ENCODE peak calls at places on chromosomes 13 and 19, in six cellular contexts. One of them, this sample, is unnamed.

GRCh38 chr19:1295169-1296012 is 9.7 kb downstream of the EFNA2 start:
- DNase-seq in kidney glomerular epithelial cell: no peak
- DNase-seq in activated naive CD4-positive, alpha-beta T cell treated with anti-CD3 and anti-CD28 coated beads for 36 hours: no peak
- DNase-seq in activated CD4-positive, alpha-beta T cell treated with anti-CD3 and anti-CD28 coated beads, Interleukin-2, amount 10 ng/mL, durations not matched to agents 7 days and 5 days: peak; percentile 32
- DNase-seq in tibial artery: no peak
- DNase-seq in T-helper 2 cell treated with Interferon-gamma antibody and Interleukin-4, amounts not matched to agents 5 μg/mL and 100 μg/mL, for 36 hours: no peak
- DNase-seq in this sample: peak; percentile 65

GRCh38 chr19:4140237-4140711 is 13.2 kb upstream of the CREB3L3 start:
- DNase-seq in kidney glomerular epithelial cell: peak; percentile 20
- DNase-seq in activated naive CD4-positive, alpha-beta T cell treated with anti-CD3 and anti-CD28 coated beads for 36 hours: peak; percentile 29
- DNase-seq in activated CD4-positive, alpha-beta T cell treated with anti-CD3 and anti-CD28 coated beads, Interleukin-2, amount 10 ng/mL, durations not matched to agents 7 days and 5 days: peak; percentile 35
- DNase-seq in tibial artery: no peak
- DNase-seq in T-helper 2 cell treated with Interferon-gamma antibody and Interleukin-4, amounts not matched to agents 5 μg/mL and 100 μg/mL, for 36 hours: no peak
- DNase-seq in this sample: no peak

GRCh38 chr13:107035186-107035585 is 467.2 kb upstream of the ARGLU1 start:
- DNase-seq in kidney glomerular epithelial cell: no peak
- DNase-seq in activated naive CD4-positive, alpha-beta T cell treated with anti-CD3 and anti-CD28 coated beads for 36 hours: no peak
- DNase-seq in activated CD4-positive, alpha-beta T cell treated with anti-CD3 and anti-CD28 coated beads, Interleukin-2, amount 10 ng/mL, durations not matched to agents 7 days and 5 days: no peak
- DNase-seq in tibial artery: no peak
- DNase-seq in T-helper 2 cell treated with Interferon-gamma antibody and Interleukin-4, amounts not matched to agents 5 μg/mL and 100 μg/mL, for 36 hours: no peak
- DNase-seq in this sample: no peak

GRCh38 chr13:90594694-90595093 is 752.8 kb upstream of the MIR17HG start:
- DNase-seq in kidney glomerular epithelial cell: no peak
- DNase-seq in activated naive CD4-positive, alpha-beta T cell treated with anti-CD3 and anti-CD28 coated beads for 36 hours: no peak
- DNase-seq in activated CD4-positive, alpha-beta T cell treated with anti-CD3 and anti-CD28 coated beads, Interleukin-2, amount 10 ng/mL, durations not matched to agents 7 days and 5 days: no peak
- DNase-seq in tibial artery: no peak
- DNase-seq in T-helper 2 cell treated with Interferon-gamma antibody and Interleukin-4, amounts not matched to agents 5 μg/mL and 100 μg/mL, for 36 hours: no peak
- DNase-seq in this sample: no peak

GRCh38 chr13:111399776-111400505 is 79.5 kb downstream of the TEX29 start:
- DNase-seq in kidney glomerular epithelial cell: no peak
- DNase-seq in activated naive CD4-positive, alpha-beta T cell treated with anti-CD3 and anti-CD28 coated beads for 36 hours: no peak
- DNase-seq in activated CD4-positive, alpha-beta T cell treated with anti-CD3 and anti-CD28 coated beads, Interleukin-2, amount 10 ng/mL, durations not matched to agents 7 days and 5 days: no peak
- DNase-seq in tibial artery: peak; percentile 15
- DNase-seq in T-helper 2 cell treated with Interferon-gamma antibody and Interleukin-4, amounts not matched to agents 5 μg/mL and 100 μg/mL, for 36 hours: no peak
- DNase-seq in this sample: no peak

GRCh38 chr13:26476111-26476743 is 81.3 kb upstream of the WASF3 start:
- DNase-seq in kidney glomerular epithelial cell: no peak
- DNase-seq in activated naive CD4-positive, alpha-beta T cell treated with anti-CD3 and anti-CD28 coated beads for 36 hours: peak; percentile 17
- DNase-seq in activated CD4-positive, alpha-beta T cell treated with anti-CD3 and anti-CD28 coated beads, Interleukin-2, amount 10 ng/mL, durations not matched to agents 7 days and 5 days: peak; percentile 22
- DNase-seq in tibial artery: peak; percentile 43
- DNase-seq in T-helper 2 cell treated with Interferon-gamma antibody and Interleukin-4, amounts not matched to agents 5 μg/mL and 100 μg/mL, for 36 hours: no peak
- DNase-seq in this sample: no peak

GRCh38 chr13:80070024-80070703 is 270.8 kb downstream of the SPRY2 start:
- DNase-seq in kidney glomerular epithelial cell: no peak
- DNase-seq in activated naive CD4-positive, alpha-beta T cell treated with anti-CD3 and anti-CD28 coated beads for 36 hours: no peak
- DNase-seq in activated CD4-positive, alpha-beta T cell treated with anti-CD3 and anti-CD28 coated beads, Interleukin-2, amount 10 ng/mL, durations not matched to agents 7 days and 5 days: no peak
- DNase-seq in tibial artery: no peak
- DNase-seq in T-helper 2 cell treated with Interferon-gamma antibody and Interleukin-4, amounts not matched to agents 5 μg/mL and 100 μg/mL, for 36 hours: no peak
- DNase-seq in this sample: no peak

GRCh38 chr13:52767949-52768516 is 28.4 kb upstream of the CNMD start:
- DNase-seq in kidney glomerular epithelial cell: no peak
- DNase-seq in activated naive CD4-positive, alpha-beta T cell treated with anti-CD3 and anti-CD28 coated beads for 36 hours: no peak
- DNase-seq in activated CD4-positive, alpha-beta T cell treated with anti-CD3 and anti-CD28 coated beads, Interleukin-2, amount 10 ng/mL, durations not matched to agents 7 days and 5 days: no peak
- DNase-seq in tibial artery: no peak
- DNase-seq in T-helper 2 cell treated with Interferon-gamma antibody and Interleukin-4, amounts not matched to agents 5 μg/mL and 100 μg/mL, for 36 hours: no peak
- DNase-seq in this sample: no peak

GRCh38 chr19:15934332-15935078 is at the start of gene CYP4F11:
- DNase-seq in kidney glomerular epithelial cell: no peak
- DNase-seq in activated naive CD4-positive, alpha-beta T cell treated with anti-CD3 and anti-CD28 coated beads for 36 hours: no peak
- DNase-seq in activated CD4-positive, alpha-beta T cell treated with anti-CD3 and anti-CD28 coated beads, Interleukin-2, amount 10 ng/mL, durations not matched to agents 7 days and 5 days: no peak
- DNase-seq in tibial artery: peak; percentile 65
- DNase-seq in T-helper 2 cell treated with Interferon-gamma antibody and Interleukin-4, amounts not matched to agents 5 μg/mL and 100 μg/mL, for 36 hours: no peak
- DNase-seq in this sample: peak; percentile 80

GRCh38 chr19:42253245-42254082 is 1.5 kb downstream of the ERF start:
- DNase-seq in kidney glomerular epithelial cell: no peak
- DNase-seq in activated naive CD4-positive, alpha-beta T cell treated with anti-CD3 and anti-CD28 coated beads for 36 hours: peak; percentile 72
- DNase-seq in activated CD4-positive, alpha-beta T cell treated with anti-CD3 and anti-CD28 coated beads, Interleukin-2, amount 10 ng/mL, durations not matched to agents 7 days and 5 days: peak; percentile 73
- DNase-seq in tibial artery: peak; percentile 65
- DNase-seq in T-helper 2 cell treated with Interferon-gamma antibody and Interleukin-4, amounts not matched to agents 5 μg/mL and 100 μg/mL, for 36 hours: peak; percentile 58
- DNase-seq in this sample: peak; percentile 86

GRCh38 chr19:13981467-13981866 is 24.7 kb downstream of the RFX1 start:
- DNase-seq in kidney glomerular epithelial cell: no peak
- DNase-seq in activated naive CD4-positive, alpha-beta T cell treated with anti-CD3 and anti-CD28 coated beads for 36 hours: no peak
- DNase-seq in activated CD4-positive, alpha-beta T cell treated with anti-CD3 and anti-CD28 coated beads, Interleukin-2, amount 10 ng/mL, durations not matched to agents 7 days and 5 days: no peak
- DNase-seq in tibial artery: no peak
- DNase-seq in T-helper 2 cell treated with Interferon-gamma antibody and Interleukin-4, amounts not matched to agents 5 μg/mL and 100 μg/mL, for 36 hours: no peak
- DNase-seq in this sample: no peak

GRCh38 chr13:94999871-95000270 is 287.5 kb upstream of the SOX21 start:
- DNase-seq in kidney glomerular epithelial cell: no peak
- DNase-seq in activated naive CD4-positive, alpha-beta T cell treated with anti-CD3 and anti-CD28 coated beads for 36 hours: no peak
- DNase-seq in activated CD4-positive, alpha-beta T cell treated with anti-CD3 and anti-CD28 coated beads, Interleukin-2, amount 10 ng/mL, durations not matched to agents 7 days and 5 days: no peak
- DNase-seq in tibial artery: no peak
- DNase-seq in T-helper 2 cell treated with Interferon-gamma antibody and Interleukin-4, amounts not matched to agents 5 μg/mL and 100 μg/mL, for 36 hours: no peak
- DNase-seq in this sample: no peak

GRCh38 chr13:52085416-52085815 is 43.5 kb downstream of the NEK5 start:
- DNase-seq in kidney glomerular epithelial cell: no peak
- DNase-seq in activated naive CD4-positive, alpha-beta T cell treated with anti-CD3 and anti-CD28 coated beads for 36 hours: no peak
- DNase-seq in activated CD4-positive, alpha-beta T cell treated with anti-CD3 and anti-CD28 coated beads, Interleukin-2, amount 10 ng/mL, durations not matched to agents 7 days and 5 days: no peak
- DNase-seq in tibial artery: no peak
- DNase-seq in T-helper 2 cell treated with Interferon-gamma antibody and Interleukin-4, amounts not matched to agents 5 μg/mL and 100 μg/mL, for 36 hours: no peak
- DNase-seq in this sample: no peak

GRCh38 chr19:12769689-12770088 is 5.7 kb downstream of the HOOK2 start:
- DNase-seq in kidney glomerular epithelial cell: no peak
- DNase-seq in activated naive CD4-positive, alpha-beta T cell treated with anti-CD3 and anti-CD28 coated beads for 36 hours: peak; percentile 68
- DNase-seq in activated CD4-positive, alpha-beta T cell treated with anti-CD3 and anti-CD28 coated beads, Interleukin-2, amount 10 ng/mL, durations not matched to agents 7 days and 5 days: peak; percentile 67
- DNase-seq in tibial artery: no peak
- DNase-seq in T-helper 2 cell treated with Interferon-gamma antibody and Interleukin-4, amounts not matched to agents 5 μg/mL and 100 μg/mL, for 36 hours: peak; percentile 21
- DNase-seq in this sample: no peak

GRCh38 chr19:9793051-9793591 is 24.6 kb upstream of the ZNF846 start:
- DNase-seq in kidney glomerular epithelial cell: no peak
- DNase-seq in activated naive CD4-positive, alpha-beta T cell treated with anti-CD3 and anti-CD28 coated beads for 36 hours: peak; percentile 70
- DNase-seq in activated CD4-positive, alpha-beta T cell treated with anti-CD3 and anti-CD28 coated beads, Interleukin-2, amount 10 ng/mL, durations not matched to agents 7 days and 5 days: peak; percentile 73
- DNase-seq in tibial artery: peak; percentile 59
- DNase-seq in T-helper 2 cell treated with Interferon-gamma antibody and Interleukin-4, amounts not matched to agents 5 μg/mL and 100 μg/mL, for 36 hours: peak; percentile 46
- DNase-seq in this sample: peak; percentile 84

GRCh38 chr19:7970716-7971448 is 27.4 kb upstream of the TIMM44 start:
- DNase-seq in kidney glomerular epithelial cell: no peak
- DNase-seq in activated naive CD4-positive, alpha-beta T cell treated with anti-CD3 and anti-CD28 coated beads for 36 hours: peak; percentile 55
- DNase-seq in activated CD4-positive, alpha-beta T cell treated with anti-CD3 and anti-CD28 coated beads, Interleukin-2, amount 10 ng/mL, durations not matched to agents 7 days and 5 days: peak; percentile 44
- DNase-seq in tibial artery: no peak
- DNase-seq in T-helper 2 cell treated with Interferon-gamma antibody and Interleukin-4, amounts not matched to agents 5 μg/mL and 100 μg/mL, for 36 hours: no peak
- DNase-seq in this sample: no peak

GRCh38 chr19:18049390-18049789 is 37.3 kb downstream of the IL12RB1 start:
- DNase-seq in kidney glomerular epithelial cell: no peak
- DNase-seq in activated naive CD4-positive, alpha-beta T cell treated with anti-CD3 and anti-CD28 coated beads for 36 hours: no peak
- DNase-seq in activated CD4-positive, alpha-beta T cell treated with anti-CD3 and anti-CD28 coated beads, Interleukin-2, amount 10 ng/mL, durations not matched to agents 7 days and 5 days: no peak
- DNase-seq in tibial artery: peak; percentile 90
- DNase-seq in T-helper 2 cell treated with Interferon-gamma antibody and Interleukin-4, amounts not matched to agents 5 μg/mL and 100 μg/mL, for 36 hours: no peak
- DNase-seq in this sample: peak; percentile 90

GRCh38 chr19:748274-748598 is 2.7 kb upstream of the MISP start:
- DNase-seq in kidney glomerular epithelial cell: no peak
- DNase-seq in activated naive CD4-positive, alpha-beta T cell treated with anti-CD3 and anti-CD28 coated beads for 36 hours: no peak
- DNase-seq in activated CD4-positive, alpha-beta T cell treated with anti-CD3 and anti-CD28 coated beads, Interleukin-2, amount 10 ng/mL, durations not matched to agents 7 days and 5 days: no peak
- DNase-seq in tibial artery: no peak
- DNase-seq in T-helper 2 cell treated with Interferon-gamma antibody and Interleukin-4, amounts not matched to agents 5 μg/mL and 100 μg/mL, for 36 hours: no peak
- DNase-seq in this sample: no peak

GRCh38 chr19:38543807-38544568 is 73.8 kb downstream of the MAP4K1 start:
- DNase-seq in kidney glomerular epithelial cell: peak; percentile 68
- DNase-seq in activated naive CD4-positive, alpha-beta T cell treated with anti-CD3 and anti-CD28 coated beads for 36 hours: peak; percentile 53
- DNase-seq in activated CD4-positive, alpha-beta T cell treated with anti-CD3 and anti-CD28 coated beads, Interleukin-2, amount 10 ng/mL, durations not matched to agents 7 days and 5 days: peak; percentile 59
- DNase-seq in tibial artery: peak; percentile 62
- DNase-seq in T-helper 2 cell treated with Interferon-gamma antibody and Interleukin-4, amounts not matched to agents 5 μg/mL and 100 μg/mL, for 36 hours: peak; percentile 30
- DNase-seq in this sample: no peak

GRCh38 chr13:36432106-36432544 is at the start of gene CCNA1:
- DNase-seq in kidney glomerular epithelial cell: no peak
- DNase-seq in activated naive CD4-positive, alpha-beta T cell treated with anti-CD3 and anti-CD28 coated beads for 36 hours: peak; percentile 17
- DNase-seq in activated CD4-positive, alpha-beta T cell treated with anti-CD3 and anti-CD28 coated beads, Interleukin-2, amount 10 ng/mL, durations not matched to agents 7 days and 5 days: peak; percentile 17
- DNase-seq in tibial artery: no peak
- DNase-seq in T-helper 2 cell treated with Interferon-gamma antibody and Interleukin-4, amounts not matched to agents 5 μg/mL and 100 μg/mL, for 36 hours: peak; percentile 65
- DNase-seq in this sample: peak; percentile 60

GRCh38 chr13:62919491-62919890 is 1503.8 kb upstream of the PCDH20 start:
- DNase-seq in kidney glomerular epithelial cell: no peak
- DNase-seq in activated naive CD4-positive, alpha-beta T cell treated with anti-CD3 and anti-CD28 coated beads for 36 hours: no peak
- DNase-seq in activated CD4-positive, alpha-beta T cell treated with anti-CD3 and anti-CD28 coated beads, Interleukin-2, amount 10 ng/mL, durations not matched to agents 7 days and 5 days: no peak
- DNase-seq in tibial artery: no peak
- DNase-seq in T-helper 2 cell treated with Interferon-gamma antibody and Interleukin-4, amounts not matched to agents 5 μg/mL and 100 μg/mL, for 36 hours: no peak
- DNase-seq in this sample: no peak

GRCh38 chr13:30510811-30511371 is 45.2 kb upstream of the HMGB1 start:
- DNase-seq in kidney glomerular epithelial cell: no peak
- DNase-seq in activated naive CD4-positive, alpha-beta T cell treated with anti-CD3 and anti-CD28 coated beads for 36 hours: no peak
- DNase-seq in activated CD4-positive, alpha-beta T cell treated with anti-CD3 and anti-CD28 coated beads, Interleukin-2, amount 10 ng/mL, durations not matched to agents 7 days and 5 days: no peak
- DNase-seq in tibial artery: no peak
- DNase-seq in T-helper 2 cell treated with Interferon-gamma antibody and Interleukin-4, amounts not matched to agents 5 μg/mL and 100 μg/mL, for 36 hours: no peak
- DNase-seq in this sample: no peak

GRCh38 chr13:41905600-41906254 is 55.2 kb downstream of the VWA8 start:
- DNase-seq in kidney glomerular epithelial cell: peak; percentile 54
- DNase-seq in activated naive CD4-positive, alpha-beta T cell treated with anti-CD3 and anti-CD28 coated beads for 36 hours: no peak
- DNase-seq in activated CD4-positive, alpha-beta T cell treated with anti-CD3 and anti-CD28 coated beads, Interleukin-2, amount 10 ng/mL, durations not matched to agents 7 days and 5 days: no peak
- DNase-seq in tibial artery: no peak
- DNase-seq in T-helper 2 cell treated with Interferon-gamma antibody and Interleukin-4, amounts not matched to agents 5 μg/mL and 100 μg/mL, for 36 hours: no peak
- DNase-seq in this sample: no peak

This sample was measured in sciatic nerve.